ENCODE peak calls at places on chromosomes 2 and 18, in ten cellular contexts. One of them, this sample, is unnamed.

GRCh38 chr2:212109217-212109616 is 429.4 kb downstream of the ERBB4 start:
- DNase-seq in GF-D8: no peak
- DNase-seq in KBM-7: no peak
- DNase-seq in fibroblast of the aortic adventitia: peak; percentile 9
- DNase-seq in brain pericyte: no peak
- DNase-seq in NCI-H510A treated with DMSO at 0.1 percent for 48 hours: peak; percentile 21
- DNase-seq in M059J: no peak
- DNase-seq in GM20000: no peak
- DNase-seq in transverse colon: no peak
- DNase-seq in T-cell: no peak
- DNase-seq in this sample: no peak

GRCh38 chr18:2304378-2305175 is 266.7 kb downstream of the METTL4 start:
- DNase-seq in GF-D8: no peak
- DNase-seq in KBM-7: no peak
- DNase-seq in fibroblast of the aortic adventitia: peak; percentile 63
- DNase-seq in brain pericyte: no peak
- DNase-seq in NCI-H510A treated with DMSO at 0.1 percent for 48 hours: no peak
- DNase-seq in M059J: peak; percentile 35
- DNase-seq in GM20000: no peak
- DNase-seq in transverse colon: no peak
- DNase-seq in T-cell: no peak
- DNase-seq in this sample: no peak

GRCh38 chr2:145652546-145652945 is 1132.6 kb upstream of the ZEB2 start:
- DNase-seq in GF-D8: no peak
- DNase-seq in KBM-7: no peak
- DNase-seq in fibroblast of the aortic adventitia: peak; percentile 58
- DNase-seq in brain pericyte: no peak
- DNase-seq in NCI-H510A treated with DMSO at 0.1 percent for 48 hours: no peak
- DNase-seq in M059J: no peak
- DNase-seq in GM20000: no peak
- DNase-seq in transverse colon: no peak
- DNase-seq in T-cell: no peak
- DNase-seq in this sample: no peak

GRCh38 chr2:38108907-38109731 is 33.2 kb upstream of the CYP1B1 start:
- DNase-seq in GF-D8: no peak
- DNase-seq in KBM-7: no peak
- DNase-seq in fibroblast of the aortic adventitia: no peak
- DNase-seq in brain pericyte: no peak
- DNase-seq in NCI-H510A treated with DMSO at 0.1 percent for 48 hours: no peak
- DNase-seq in M059J: no peak
- DNase-seq in GM20000: no peak
- DNase-seq in transverse colon: no peak
- DNase-seq in T-cell: no peak
- DNase-seq in this sample: no peak

GRCh38 chr18:12821408-12821807 is 62.6 kb downstream of the PTPN2 start:
- DNase-seq in GF-D8: no peak
- DNase-seq in KBM-7: no peak
- DNase-seq in fibroblast of the aortic adventitia: no peak
- DNase-seq in brain pericyte: no peak
- DNase-seq in NCI-H510A treated with DMSO at 0.1 percent for 48 hours: no peak
- DNase-seq in M059J: no peak
- DNase-seq in GM20000: no peak
- DNase-seq in transverse colon: no peak
- DNase-seq in T-cell: no peak
- DNase-seq in this sample: no peak

GRCh38 chr2:196798980-196799379 is 503 bp downstream of the GTF3C3 start:
- DNase-seq in GF-D8: no peak
- DNase-seq in KBM-7: no peak
- DNase-seq in fibroblast of the aortic adventitia: no peak
- DNase-seq in brain pericyte: no peak
- DNase-seq in NCI-H510A treated with DMSO at 0.1 percent for 48 hours: no peak
- DNase-seq in M059J: peak; percentile 6
- DNase-seq in GM20000: peak; percentile 4
- DNase-seq in transverse colon: no peak
- DNase-seq in T-cell: no peak
- DNase-seq in this sample: no peak

GRCh38 chr2:45607701-45608100 is 3.4 kb downstream of the SRBD1 start:
- DNase-seq in GF-D8: no peak
- DNase-seq in KBM-7: peak; percentile 40
- DNase-seq in fibroblast of the aortic adventitia: peak; percentile 33
- DNase-seq in brain pericyte: no peak
- DNase-seq in NCI-H510A treated with DMSO at 0.1 percent for 48 hours: peak; percentile 29
- DNase-seq in M059J: peak; percentile 28
- DNase-seq in GM20000: no peak
- DNase-seq in transverse colon: no peak
- DNase-seq in T-cell: no peak
- DNase-seq in this sample: no peak

GRCh38 chr18:36650206-36650605 is 178.6 kb downstream of the TPGS2 start:
- DNase-seq in GF-D8: no peak
- DNase-seq in KBM-7: no peak
- DNase-seq in fibroblast of the aortic adventitia: no peak
- DNase-seq in brain pericyte: no peak
- DNase-seq in NCI-H510A treated with DMSO at 0.1 percent for 48 hours: no peak
- DNase-seq in M059J: no peak
- DNase-seq in GM20000: no peak
- DNase-seq in transverse colon: no peak
- DNase-seq in T-cell: no peak
- DNase-seq in this sample: no peak

GRCh38 chr2:157880927-157881326 is 4.8 kb upstream of the ACVR1 start:
- DNase-seq in GF-D8: no peak
- DNase-seq in KBM-7: no peak
- DNase-seq in fibroblast of the aortic adventitia: no peak
- DNase-seq in brain pericyte: no peak
- DNase-seq in NCI-H510A treated with DMSO at 0.1 percent for 48 hours: no peak
- DNase-seq in M059J: no peak
- DNase-seq in GM20000: no peak
- DNase-seq in transverse colon: no peak
- DNase-seq in T-cell: no peak
- DNase-seq in this sample: no peak

GRCh38 chr2:1488851-1489250 is 75.6 kb downstream of the TPO start:
- DNase-seq in GF-D8: no peak
- DNase-seq in KBM-7: no peak
- DNase-seq in fibroblast of the aortic adventitia: no peak
- DNase-seq in brain pericyte: no peak
- DNase-seq in NCI-H510A treated with DMSO at 0.1 percent for 48 hours: no peak
- DNase-seq in M059J: no peak
- DNase-seq in GM20000: no peak
- DNase-seq in transverse colon: no peak
- DNase-seq in T-cell: no peak
- DNase-seq in this sample: no peak

GRCh38 chr18:56770097-56770496 is 118.9 kb downstream of the WDR7 start:
- DNase-seq in GF-D8: no peak
- DNase-seq in KBM-7: no peak
- DNase-seq in fibroblast of the aortic adventitia: no peak
- DNase-seq in brain pericyte: no peak
- DNase-seq in NCI-H510A treated with DMSO at 0.1 percent for 48 hours: no peak
- DNase-seq in M059J: no peak
- DNase-seq in GM20000: no peak
- DNase-seq in transverse colon: no peak
- DNase-seq in T-cell: no peak
- DNase-seq in this sample: no peak

GRCh38 chr18:33804258-33804657 is 226.2 kb downstream of the ASXL3 start:
- DNase-seq in GF-D8: no peak
- DNase-seq in KBM-7: no peak
- DNase-seq in fibroblast of the aortic adventitia: peak; percentile 32
- DNase-seq in brain pericyte: peak; percentile 24
- DNase-seq in NCI-H510A treated with DMSO at 0.1 percent for 48 hours: peak; percentile 92
- DNase-seq in M059J: peak; percentile 10
- DNase-seq in GM20000: no peak
- DNase-seq in transverse colon: no peak
- DNase-seq in T-cell: no peak
- DNase-seq in this sample: no peak

GRCh38 chr2:120653026-120653425 is 82.6 kb upstream of the GLI2 start:
- DNase-seq in GF-D8: no peak
- DNase-seq in KBM-7: no peak
- DNase-seq in fibroblast of the aortic adventitia: no peak
- DNase-seq in brain pericyte: no peak
- DNase-seq in NCI-H510A treated with DMSO at 0.1 percent for 48 hours: no peak
- DNase-seq in M059J: no peak
- DNase-seq in GM20000: no peak
- DNase-seq in transverse colon: no peak
- DNase-seq in T-cell: no peak
- DNase-seq in this sample: no peak

GRCh38 chr2:209472871-209473270 is 49.0 kb downstream of the MAP2 start:
- DNase-seq in GF-D8: no peak
- DNase-seq in KBM-7: peak; percentile 4
- DNase-seq in fibroblast of the aortic adventitia: peak; percentile 60
- DNase-seq in brain pericyte: no peak
- DNase-seq in NCI-H510A treated with DMSO at 0.1 percent for 48 hours: peak; percentile 87
- DNase-seq in M059J: no peak
- DNase-seq in GM20000: no peak
- DNase-seq in transverse colon: no peak
- DNase-seq in T-cell: no peak
- DNase-seq in this sample: no peak

GRCh38 chr2:37676274-37676673 is 4.8 kb upstream of the CDC42EP3 start:
- DNase-seq in GF-D8: no peak
- DNase-seq in KBM-7: no peak
- DNase-seq in fibroblast of the aortic adventitia: peak; percentile 50
- DNase-seq in brain pericyte: no peak
- DNase-seq in NCI-H510A treated with DMSO at 0.1 percent for 48 hours: no peak
- DNase-seq in M059J: peak; percentile 77
- DNase-seq in GM20000: no peak
- DNase-seq in transverse colon: no peak
- DNase-seq in T-cell: no peak
- DNase-seq in this sample: no peak

GRCh38 chr2:155377178-155377780 is 678.8 kb downstream of the KCNJ3 start:
- DNase-seq in GF-D8: no peak
- DNase-seq in KBM-7: peak; percentile 34
- DNase-seq in fibroblast of the aortic adventitia: peak; percentile 51
- DNase-seq in brain pericyte: no peak
- DNase-seq in NCI-H510A treated with DMSO at 0.1 percent for 48 hours: peak; percentile 55
- DNase-seq in M059J: peak; percentile 16
- DNase-seq in GM20000: peak; percentile 9
- DNase-seq in transverse colon: no peak
- DNase-seq in T-cell: no peak
- DNase-seq in this sample: peak; percentile 11

GRCh38 chr2:222756362-222756831 is 84.9 kb downstream of the MOGAT1 start:
- DNase-seq in GF-D8: no peak
- DNase-seq in KBM-7: no peak
- DNase-seq in fibroblast of the aortic adventitia: no peak
- DNase-seq in brain pericyte: no peak
- DNase-seq in NCI-H510A treated with DMSO at 0.1 percent for 48 hours: no peak
- DNase-seq in M059J: no peak
- DNase-seq in GM20000: no peak
- DNase-seq in transverse colon: no peak
- DNase-seq in T-cell: no peak
- DNase-seq in this sample: no peak

GRCh38 chr2:10620481-10620880 is 69.3 kb downstream of the NOL10 start:
- DNase-seq in GF-D8: peak; percentile 39
- DNase-seq in KBM-7: peak; percentile 35
- DNase-seq in fibroblast of the aortic adventitia: peak; percentile 34
- DNase-seq in brain pericyte: no peak
- DNase-seq in NCI-H510A treated with DMSO at 0.1 percent for 48 hours: no peak
- DNase-seq in M059J: peak; percentile 76
- DNase-seq in GM20000: peak; percentile 6
- DNase-seq in transverse colon: no peak
- DNase-seq in T-cell: no peak
- DNase-seq in this sample: no peak

GRCh38 chr2:55223958-55224760 is 7.9 kb downstream of the CLHC1 start:
- DNase-seq in GF-D8: no peak
- DNase-seq in KBM-7: no peak
- DNase-seq in fibroblast of the aortic adventitia: no peak
- DNase-seq in brain pericyte: no peak
- DNase-seq in NCI-H510A treated with DMSO at 0.1 percent for 48 hours: no peak
- DNase-seq in M059J: no peak
- DNase-seq in GM20000: no peak
- DNase-seq in transverse colon: no peak
- DNase-seq in T-cell: no peak
- DNase-seq in this sample: peak; percentile 13

GRCh38 chr2:207113403-207113802 is 52.3 kb downstream of the KLF7 start:
- DNase-seq in GF-D8: no peak
- DNase-seq in KBM-7: no peak
- DNase-seq in fibroblast of the aortic adventitia: no peak
- DNase-seq in brain pericyte: no peak
- DNase-seq in NCI-H510A treated with DMSO at 0.1 percent for 48 hours: no peak
- DNase-seq in M059J: no peak
- DNase-seq in GM20000: no peak
- DNase-seq in transverse colon: no peak
- DNase-seq in T-cell: no peak
- DNase-seq in this sample: no peak

GRCh38 chr2:6069354-6069753 is 377.2 kb downstream of the SOX11 start:
- DNase-seq in GF-D8: no peak
- DNase-seq in KBM-7: no peak
- DNase-seq in fibroblast of the aortic adventitia: no peak
- DNase-seq in brain pericyte: no peak
- DNase-seq in NCI-H510A treated with DMSO at 0.1 percent for 48 hours: peak; percentile 89
- DNase-seq in M059J: no peak
- DNase-seq in GM20000: no peak
- DNase-seq in transverse colon: no peak
- DNase-seq in T-cell: no peak
- DNase-seq in this sample: no peak

GRCh38 chr2:142880275-142880674 is 2.8 kb downstream of the KYNU start:
- DNase-seq in GF-D8: no peak
- DNase-seq in KBM-7: no peak
- DNase-seq in fibroblast of the aortic adventitia: peak; percentile 75
- DNase-seq in brain pericyte: no peak
- DNase-seq in NCI-H510A treated with DMSO at 0.1 percent for 48 hours: no peak
- DNase-seq in M059J: peak; percentile 72
- DNase-seq in GM20000: no peak
- DNase-seq in transverse colon: no peak
- DNase-seq in T-cell: no peak
- DNase-seq in this sample: no peak

GRCh38 chr2:26978061-26978596 is 7.7 kb downstream of the MAPRE3 start:
- DNase-seq in GF-D8: no peak
- DNase-seq in KBM-7: no peak
- DNase-seq in fibroblast of the aortic adventitia: peak; percentile 29
- DNase-seq in brain pericyte: no peak
- DNase-seq in NCI-H510A treated with DMSO at 0.1 percent for 48 hours: peak; percentile 59
- DNase-seq in M059J: peak; percentile 76
- DNase-seq in GM20000: no peak
- DNase-seq in transverse colon: peak; percentile 82
- DNase-seq in T-cell: no peak
- DNase-seq in this sample: no peak

This sample was measured in GM12865.